ENCODE peak calls at places on chromosomes 5 and 9, in seven cellular contexts. M is cardiac fibroblast, Q is hepatocyte, G is heart left ventricle, U is K562, S is keratinocyte, F is heart right ventricle. N is an unnamed sample.

GRCh38 chr5:148776780-148777179 is 49.6 kb upstream of the ADRB2 start:
- DNase-seq in U (no peak), M (peak; percentile 34), G (no peak), F (no peak), S (peak; percentile 76), Q (peak; percentile 18), N (no peak)

GRCh38 chr9:114153761-114154596 is 1.4 kb upstream of the COL27A1 start:
- DNase-seq in S (no peak), F (no peak), U (no peak), M (peak; percentile 33), G (no peak), Q (peak; percentile 79), N (no peak)

GRCh38 chr5:2569201-2569600 is 182.3 kb downstream of the IRX2 start:
- DNase-seq in F (no peak), S (no peak), M (no peak), G (no peak), U (no peak), Q (no peak), N (no peak)

GRCh38 chr5:173456751-173457171 is 128.5 kb upstream of the STC2 start:
- DNase-seq in G (no peak), S (no peak), M (peak; percentile 19), U (no peak), F (no peak), Q (no peak), N (no peak)

GRCh38 chr5:65100846-65101678 is 332.3 kb downstream of the CWC27 start:
- DNase-seq in G (peak; percentile 61), U (peak; percentile 33), S (no peak), M (peak; percentile 92), F (peak; percentile 45), Q (peak; percentile 80), N (peak; percentile 65)

GRCh38 chr5:125486634-125487033 is 740.2 kb upstream of the ZNF608 start:
- DNase-seq in U (no peak), Q (no peak), F (no peak), M (peak; percentile 63), G (no peak), S (peak; percentile 44), N (no peak)

GRCh38 chr9:33239922-33240321 is at the start of gene SPINK4:
- DNase-seq in Q (peak; percentile 43), F (peak; percentile 40), U (peak; percentile 86), M (peak; percentile 44), G (no peak), S (no peak), N (no peak)

GRCh38 chr9:87372401-87372851 is 125.2 kb upstream of the DAPK1 start:
- DNase-seq in S (no peak), M (no peak), F (no peak), U (no peak), Q (peak; percentile 74), G (no peak), N (no peak)

GRCh38 chr9:36151306-36152210 is 15.0 kb downstream of the GLIPR2 start:
- DNase-seq in Q (no peak), F (peak; percentile 56), M (peak; percentile 74), U (no peak), G (peak; percentile 80), S (no peak), N (peak; percentile 81)

GRCh38 chr5:76811214-76811613 is 7.6 kb upstream of the F2RL1 start:
- DNase-seq in Q (no peak), S (peak; percentile 97), F (no peak), M (no peak), G (no peak), U (no peak), N (no peak)

GRCh38 chr5:160508780-160509361 is 87.2 kb downstream of the PTTG1 start:
- DNase-seq in S (peak; percentile 41), M (peak; percentile 89), F (no peak), U (peak; percentile 85), G (no peak), Q (peak; percentile 89), N (peak; percentile 62)

GRCh38 chr9:16461231-16461840 is 409.1 kb downstream of the BNC2 start:
- DNase-seq in G (no peak), S (no peak), M (no peak), U (no peak), Q (no peak), F (no peak), N (no peak)

GRCh38 chr5:3026651-3027050 is 275.2 kb upstream of the IRX2 start:
- DNase-seq in S (no peak), U (no peak), G (no peak), F (no peak), Q (no peak), M (no peak), N (no peak)

DNA sequence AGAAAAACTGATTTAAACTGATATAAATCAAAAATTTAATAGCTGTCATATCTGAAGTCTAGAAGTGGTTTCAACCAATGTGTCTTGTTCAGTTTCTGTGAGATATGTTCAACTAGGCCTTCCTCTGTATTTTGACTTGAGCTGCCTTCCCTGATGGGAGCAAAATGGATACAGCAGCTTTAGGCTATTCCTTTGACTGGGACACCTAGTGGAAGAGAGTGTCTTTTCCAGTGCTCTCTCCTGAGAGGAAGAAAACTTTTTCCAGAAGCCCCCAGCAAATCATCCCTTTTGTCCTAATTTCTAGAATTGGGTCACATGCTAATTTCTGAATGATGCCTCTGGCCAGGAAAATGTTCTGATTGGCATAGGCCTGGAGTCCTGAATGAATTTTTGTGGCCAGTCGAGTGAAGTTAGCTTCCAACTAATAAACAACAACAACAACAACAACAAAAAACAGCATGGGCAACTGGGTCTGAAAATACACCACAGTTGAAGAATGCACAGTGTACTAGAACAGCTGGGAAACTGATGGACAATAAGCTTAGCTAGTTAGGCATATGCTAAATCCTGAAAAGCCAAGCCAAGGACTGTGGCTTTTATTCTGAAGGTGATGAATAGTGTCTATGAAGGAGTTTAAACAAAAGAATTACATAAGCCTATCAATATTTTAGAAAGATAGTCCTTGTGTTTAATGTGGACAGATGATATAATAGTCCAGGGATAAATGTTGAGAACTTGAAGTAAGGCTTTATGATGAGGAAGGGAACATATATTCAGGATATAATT is 125.7 kb downstream of the FBN2 start:
- DNase-seq in G (no peak), S (no peak), U (no peak), Q (no peak), M (no peak), F (no peak), N (no peak)
- TF ChIP-seq CTCF in G (no peak), S (no peak), U (no peak), Q (no peak), M (no peak), F (no peak), N (no peak)

DNA sequence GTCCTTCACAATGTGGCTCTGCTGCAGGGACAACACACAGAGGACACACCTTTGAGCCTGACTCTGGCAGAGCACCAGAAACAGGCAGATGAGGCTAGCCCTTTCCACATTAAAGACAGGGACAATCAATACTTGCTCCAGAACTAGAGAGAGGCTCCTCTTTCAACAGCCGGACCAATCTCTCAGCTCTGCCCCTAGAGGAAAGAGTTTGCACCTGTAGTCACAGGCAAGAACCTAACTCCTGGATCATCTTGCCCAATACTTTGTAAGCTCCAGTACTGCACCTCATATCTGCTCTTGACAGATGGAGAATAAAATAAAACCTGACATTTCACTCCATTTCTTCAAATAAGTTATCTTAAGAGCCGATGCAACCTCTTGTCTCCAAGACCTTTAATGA is 52.1 kb downstream of the EPB41L4A start:
- DNase-seq in Q (peak; percentile 43), M (no peak), F (no peak), U (peak; percentile 21), S (no peak), G (no peak), N (no peak)
- TF ChIP-seq CTCF in Q (no peak), M (peak; percentile 22), F (peak; percentile 38), U (peak; percentile 54), S (peak; percentile 49), G (peak; percentile 38), N (no peak)

GRCh38 chr5:38777111-38777510 is 68.7 kb upstream of the OSMR start:
- DNase-seq in U (no peak), S (no peak), Q (no peak), M (no peak), F (no peak), G (no peak), N (no peak)

GRCh38 chr5:38780316-38780715 is 65.5 kb upstream of the OSMR start:
- DNase-seq in Q (no peak), U (no peak), F (no peak), M (no peak), G (no peak), S (no peak), N (no peak)

GRCh38 chr5:38780950-38781349 is 64.9 kb upstream of the OSMR start:
- DNase-seq in S (no peak), G (no peak), M (peak; percentile 95), F (peak; percentile 37), U (no peak), Q (peak; percentile 48), N (peak; percentile 42)

GRCh38 chr5:38782185-38782584 is 63.6 kb upstream of the OSMR start:
- DNase-seq in G (no peak), F (no peak), U (no peak), S (no peak), M (no peak), Q (no peak), N (no peak)

DNA sequence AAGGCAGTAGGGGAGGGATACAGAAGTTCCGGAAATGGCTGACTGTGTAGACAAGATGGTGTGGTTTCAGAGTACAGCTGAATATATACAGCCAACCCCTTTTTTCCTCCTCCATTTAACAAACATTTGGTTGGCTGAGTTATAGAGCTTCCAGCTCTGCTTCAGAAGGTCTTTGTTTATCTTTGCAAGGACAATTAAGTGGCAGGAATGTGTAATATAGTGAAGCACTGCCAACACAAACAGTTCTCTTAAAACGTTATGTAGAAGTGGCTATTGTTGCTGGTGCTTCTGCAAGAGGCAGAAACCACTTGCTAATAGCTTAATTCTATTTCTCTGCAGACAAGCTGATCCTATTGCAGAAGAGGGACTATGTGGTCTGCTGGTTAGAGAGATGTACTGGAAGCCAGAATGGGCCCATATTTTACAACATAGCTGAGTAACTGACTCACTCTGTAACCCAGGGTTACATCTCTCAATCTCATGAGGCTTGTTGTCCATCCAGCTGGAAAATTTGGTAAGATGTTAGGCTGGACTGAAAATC is 62.7 kb upstream of the OSMR start:
- DNase-seq in F (no peak), M (peak; percentile 92), G (no peak), Q (peak; percentile 29), U (no peak), S (no peak), N (no peak)
- TF ChIP-seq CTCF in F (peak; percentile 12), M (peak; percentile 24), G (no peak), Q (no peak), U (no peak), S (no peak), N (no peak)

DNA sequence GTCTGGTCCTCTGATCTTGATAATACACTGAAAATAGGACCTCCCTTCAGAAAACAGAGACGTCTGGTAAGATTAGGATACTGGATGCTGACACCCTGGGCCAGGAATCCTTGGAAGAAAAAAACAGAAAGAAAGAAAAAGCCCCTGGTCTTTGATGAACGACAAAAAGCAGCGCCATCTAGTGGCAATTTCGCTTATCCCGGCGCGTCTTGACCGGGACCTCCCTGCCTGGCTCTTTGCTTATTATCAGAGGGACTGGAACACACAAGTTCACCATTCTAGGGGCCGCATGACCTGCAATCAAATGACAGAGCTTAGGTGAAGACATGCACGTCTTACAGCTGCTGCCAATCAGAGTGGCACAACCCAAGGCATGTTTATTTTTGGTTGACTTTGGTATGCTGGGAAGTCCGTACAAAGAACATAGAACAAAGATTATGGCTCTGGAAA is 114.9 kb upstream of the NFIB start:
- DNase-seq in G (peak; percentile 74), S (no peak), M (peak; percentile 89), Q (peak; percentile 89), F (peak; percentile 64), U (peak; percentile 59), N (peak; percentile 58)
- TF ChIP-seq CTCF in G (peak; percentile 83), S (peak; percentile 77), M (peak; percentile 77), Q (peak; percentile 84), F (peak; percentile 86), U (peak; percentile 76), N (peak; percentile 74)

N was measured in transverse colon.